ENCODE peak calls at places on chromosomes 2 and 18, in four cellular contexts. M, P, V and B are unnamed samples.

GRCh38 chr2:181872178-181872577 is 19.4 kb upstream of the ITPRID2 start:
- DNase-seq in M (no peak), P (no peak), V (no peak), B (no peak)

GRCh38 chr2:15748736-15749323 is 157.2 kb downstream of the DDX1 start:
- DNase-seq in M (no peak), P (peak), V (peak), B (no peak)

GRCh38 chr2:234399451-234400246 is 97.2 kb downstream of the ARL4C start:
- DNase-seq in M (no peak), P (no peak), V (no peak), B (no peak)

GRCh38 chr2:45647986-45648520 is 3.4 kb upstream of the PRKCE start:
- DNase-seq in M (no peak), P (no peak), V (peak), B (no peak)

GRCh38 chr2:234420406-234420805 is 76.5 kb downstream of the ARL4C start:
- DNase-seq in M (no peak), P (no peak), V (no peak), B (no peak)

GRCh38 chr2:101949304-101949703 is 42.5 kb upstream of the IL1R2 start:
- DNase-seq in M (no peak), P (no peak), V (no peak), B (no peak)

GRCh38 chr2:201407265-201407664 is 44.0 kb downstream of the TRAK2 start:
- DNase-seq in M (no peak), P (no peak), V (no peak), B (no peak)

GRCh38 chr2:23757686-23758433 is 169.1 kb downstream of the ATAD2B start:
- DNase-seq in M (no peak), P (no peak), V (peak), B (no peak)

GRCh38 chr2:215454519-215454918 is 18.7 kb upstream of the FN1 start:
- DNase-seq in M (no peak), P (no peak), V (peak), B (no peak)

GRCh38 chr2:42115588-42115987 is 53.6 kb upstream of the EML4 start:
- DNase-seq in M (no peak), P (no peak), V (no peak), B (no peak)

GRCh38 chr18:59468821-59469220 is 109.8 kb upstream of the LMAN1 start:
- DNase-seq in M (no peak), P (no peak), V (no peak), B (no peak)

GRCh38 chr18:74116628-74117554 is 30.7 kb downstream of the FBXO15 start:
- DNase-seq in M (no peak), P (no peak), V (peak), B (no peak)

GRCh38 chr2:133271105-133271504 is 297.2 kb downstream of the NCKAP5 start:
- DNase-seq in M (no peak), P (no peak), V (no peak), B (no peak)

GRCh38 chr2:241224068-241224850 is 35.8 kb downstream of the ANO7 start:
- DNase-seq in M (peak), P (no peak), V (peak), B (no peak)

GRCh38 chr2:160073284-160073888 is 11.0 kb upstream of the PLA2R1 start:
- DNase-seq in M (no peak), P (no peak), V (peak), B (no peak)

GRCh38 chr2:169190197-169190775 is 120.9 kb downstream of the DHRS9 start:
- DNase-seq in M (no peak), P (no peak), V (no peak), B (no peak)

GRCh38 chr2:9640403-9641104 is 9.8 kb upstream of the YWHAQ start:
- DNase-seq in M (no peak), P (no peak), V (no peak), B (no peak)

GRCh38 chr2:36526216-36526615 is 71.8 kb downstream of the FEZ2 start:
- DNase-seq in M (no peak), P (no peak), V (no peak), B (no peak)

GRCh38 chr2:134401081-134401497 is 147.2 kb downstream of the MGAT5 start:
- DNase-seq in M (peak), P (peak), V (no peak), B (peak)

GRCh38 chr18:14944838-14945237 is 196.9 kb downstream of the ANKRD30B start:
- DNase-seq in M (no peak), P (peak), V (no peak), B (no peak)

DNA sequence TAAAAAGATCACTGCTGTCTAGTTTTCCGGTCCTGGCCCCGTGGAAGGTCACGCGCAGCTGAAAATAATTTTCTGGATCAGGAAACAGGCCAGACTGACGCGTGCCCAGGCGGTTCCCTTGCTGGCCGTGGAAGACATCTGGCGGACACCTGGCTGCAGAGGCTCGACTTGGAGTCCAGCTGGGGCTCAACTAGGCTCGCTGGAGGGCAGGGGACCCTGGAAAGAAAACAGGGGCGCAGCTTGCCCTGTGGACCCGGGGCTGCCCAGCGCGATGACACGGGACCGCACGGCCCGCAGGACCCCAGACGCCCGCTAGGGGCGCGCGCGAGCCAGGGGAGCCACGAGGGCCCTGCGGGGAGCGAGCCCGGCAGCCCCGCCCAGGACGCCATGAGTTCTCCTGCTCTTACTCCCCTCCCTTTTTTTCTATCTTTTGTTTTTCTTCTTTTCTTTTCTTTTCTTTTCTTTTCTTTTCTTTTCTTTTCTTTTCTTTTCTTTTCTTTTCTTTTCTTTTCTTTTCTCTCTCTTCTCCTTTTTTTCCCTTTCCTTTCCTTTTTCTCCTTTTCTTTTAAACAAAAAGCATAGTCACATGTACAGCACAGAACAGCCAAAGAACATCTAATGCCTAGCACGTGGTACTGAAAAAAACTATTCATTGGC is 43.2 kb upstream of the UBE2F start:
- DNase-seq in M (peak), P (peak), V (peak), B (peak)
- H3K27ac ChIP-seq in M (no peak), P (peak), V (no peak), B (no peak)

GRCh38 chr18:7319161-7319560 is 88.3 kb downstream of the LRRC30 start:
- DNase-seq in M (no peak), P (no peak), V (no peak), B (no peak)

GRCh38 chr18:7330041-7330440 is 99.2 kb downstream of the LRRC30 start:
- DNase-seq in M (no peak), P (no peak), V (no peak), B (no peak)

GRCh38 chr18:7321831-7322230 is 90.9 kb downstream of the LRRC30 start:
- DNase-seq in M (no peak), P (no peak), V (no peak), B (no peak)

GRCh38 chr18:7329036-7329435 is 98.1 kb downstream of the LRRC30 start:
- DNase-seq in M (no peak), P (no peak), V (no peak), B (no peak)

DNA sequence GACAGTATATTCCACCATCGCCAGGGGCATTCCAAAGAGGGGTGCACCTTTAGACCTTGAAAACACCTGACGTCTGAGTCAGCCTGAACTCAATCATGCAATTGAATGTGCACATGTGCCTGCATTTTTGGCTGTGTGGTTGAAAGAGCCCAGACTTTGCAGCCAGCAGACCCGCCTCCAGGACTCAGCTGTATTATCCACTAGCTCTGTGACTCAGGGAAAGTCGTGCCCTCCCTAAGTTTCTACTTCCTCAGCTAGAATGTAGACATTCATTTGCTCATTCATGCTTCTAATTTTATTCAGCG is 94.2 kb downstream of the LRRC30 start:
- DNase-seq in M (no peak), P (no peak), V (no peak), B (no peak)
- H3K27ac ChIP-seq in M (no peak), P (no peak), V (no peak), B (peak)

GRCh38 chr18:49019446-49020045 is 68.8 kb upstream of the SMAD7 start:
- DNase-seq in M (no peak), P (peak), V (no peak), B (no peak)
- H3K27ac ChIP-seq in M (no peak), P (no peak), V (no peak), B (peak)

GRCh38 chr2:203690110-203691047 is 16.1 kb upstream of the CD28 start:
- DNase-seq in M (no peak), P (no peak), V (peak), B (no peak)
- H3K27ac ChIP-seq in M (no peak), P (no peak), V (no peak), B (no peak)

GRCh38 chr2:20451346-20451745 is 4.5 kb downstream of the RHOB start:
- DNase-seq in M (no peak), P (peak), V (peak), B (no peak)
- H3K27ac ChIP-seq in M (peak), P (peak), V (peak), B (peak)

DNA sequence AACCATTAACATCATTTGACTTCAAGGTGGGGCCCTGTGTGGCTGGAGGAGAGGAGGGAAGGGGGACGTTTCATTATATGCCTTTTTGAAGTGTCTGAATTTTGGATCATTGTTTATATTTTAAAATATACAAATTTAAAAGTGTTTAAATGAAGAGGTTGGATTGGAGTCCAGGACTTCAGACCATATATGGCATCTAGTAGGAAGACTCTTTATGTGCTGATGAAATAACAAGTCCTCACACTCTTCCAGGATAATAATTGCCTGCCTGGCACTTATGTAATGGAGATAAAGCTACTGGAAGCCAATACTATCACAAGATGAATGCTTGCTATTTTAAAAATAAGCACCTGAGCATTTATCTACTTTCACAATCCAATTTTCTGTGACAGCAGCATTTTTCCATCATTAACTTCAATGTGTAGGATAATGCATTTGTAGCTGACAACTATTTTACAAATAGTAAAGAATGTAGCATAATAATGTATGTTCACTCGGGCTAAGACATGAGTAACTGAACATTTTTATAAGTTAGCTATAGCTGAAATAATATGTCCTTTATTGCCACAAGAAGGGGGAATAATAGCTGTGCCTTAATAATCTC is 188.4 kb downstream of the MTCL1 start:
- DNase-seq in M (no peak), P (no peak), V (no peak), B (no peak)
- H3K27ac ChIP-seq in M (no peak), P (no peak), V (no peak), B (no peak)

GRCh38 chr2:96436961-96437360 is 68.2 kb downstream of the NEURL3 start:
- DNase-seq in M (no peak), P (no peak), V (no peak), B (no peak)
- H3K27ac ChIP-seq in M (no peak), P (no peak), V (no peak), B (no peak)